ENCODE peak calls at places on chromosomes 2 and 18, in seven cellular contexts. C is adrenal gland; N is cardiac fibroblast; M is neural crest cell; K is neural progenitor cell; Q is CD8-positive, alpha-beta T cell; R is OCI-LY7. G is an unnamed sample.

GRCh38 chr2:40431600-40431955 is 20.3 kb downstream of the SLC8A1 start:
- DNase-seq in C (peak), N (peak), M (no peak), K (no peak), Q (no peak), R (no peak), G (no peak)

GRCh38 chr2:176105727-176106635 is 1.1 kb upstream of the HOXD11 start:
- DNase-seq in C (no peak), N (no peak), M (no peak), K (no peak), Q (no peak), R (no peak), G (no peak)

GRCh38 chr2:118687698-118688097 is 159.8 kb downstream of the EN1 start:
- DNase-seq in C (no peak), N (peak), M (no peak), K (no peak), Q (no peak), R (no peak), G (no peak)

GRCh38 chr2:144137705-144138428 is 382.1 kb downstream of the ZEB2 start:
- DNase-seq in C (no peak), N (no peak), M (no peak), K (peak), Q (no peak), R (no peak), G (no peak)

GRCh38 chr2:237885931-237886701 is 26.7 kb downstream of the RAMP1 start:
- DNase-seq in C (peak), N (peak), M (no peak), K (no peak), Q (no peak), R (no peak), G (no peak)

GRCh38 chr18:45478889-45479288 is 136.4 kb upstream of the SLC14A2 start:
- DNase-seq in C (no peak), N (no peak), M (no peak), K (no peak), Q (no peak), R (no peak), G (no peak)

GRCh38 chr18:23102498-23103260 is 32.6 kb upstream of the CABLES1 start:
- DNase-seq in C (no peak), N (no peak), M (no peak), K (no peak), Q (no peak), R (no peak), G (no peak)

GRCh38 chr2:88060907-88061275 is 5.3 kb upstream of the KRCC1 start:
- DNase-seq in C (no peak), N (no peak), M (no peak), K (no peak), Q (no peak), R (no peak), G (no peak)

GRCh38 chr2:88866756-88867155 is 175.3 kb downstream of the RPIA start:
- DNase-seq in C (no peak), N (peak), M (no peak), K (no peak), Q (no peak), R (peak), G (no peak)

GRCh38 chr18:70454705-70455322 is 166.0 kb downstream of the SOCS6 start:
- DNase-seq in C (no peak), N (peak), M (peak), K (peak), Q (no peak), R (peak), G (no peak)

GRCh38 chr2:223941579-223942277 is 3.4 kb downstream of the WDFY1 start:
- DNase-seq in C (peak), N (peak), M (no peak), K (no peak), Q (no peak), R (no peak), G (no peak)

GRCh38 chr2:130806370-130806769 is 30.3 kb upstream of the ARHGEF4 start:
- DNase-seq in C (no peak), N (no peak), M (no peak), K (no peak), Q (no peak), R (no peak), G (no peak)

GRCh38 chr2:202689459-202689858 is 54.7 kb downstream of the FAM117B start:
- DNase-seq in C (no peak), N (no peak), M (no peak), K (no peak), Q (no peak), R (no peak), G (no peak)

GRCh38 chr2:17646096-17646554 is 105.6 kb downstream of the VSNL1 start:
- DNase-seq in C (peak), N (peak), M (peak), K (peak), Q (no peak), R (peak), G (no peak)

GRCh38 chr2:217922101-217923006 is 80.4 kb downstream of the TNS1 start:
- DNase-seq in C (no peak), N (peak), M (no peak), K (peak), Q (no peak), R (no peak), G (no peak)

GRCh38 chr18:3794537-3795348 is 344.8 kb downstream of the TGIF1 start:
- DNase-seq in C (no peak), N (peak), M (no peak), K (no peak), Q (no peak), R (peak), G (no peak)
- TF ChIP-seq CTCF in C (no peak), N (no peak), M (no peak), K (no peak), Q (no peak), R (peak), G (no peak)

GRCh38 chr2:15797946-15798281 is 142.4 kb upstream of the MYCN start:
- DNase-seq in C (no peak), N (no peak), M (no peak), K (no peak), Q (no peak), R (no peak), G (no peak)
- TF ChIP-seq CTCF in C (no peak), N (no peak), M (no peak), K (no peak), Q (no peak), R (no peak), G (no peak)

GRCh38 chr2:15647622-15648590 is 56.2 kb downstream of the DDX1 start:
- DNase-seq in C (no peak), N (no peak), M (no peak), K (no peak), Q (no peak), R (no peak), G (no peak)
- TF ChIP-seq CTCF in C (no peak), N (no peak), M (no peak), K (no peak), Q (no peak), R (no peak), G (no peak)

GRCh38 chr2:124081154-124081771 is 56.2 kb downstream of the CNTNAP5 start:
- DNase-seq in C (no peak), N (peak), M (no peak), K (no peak), Q (no peak), R (no peak), G (no peak)
- TF ChIP-seq CTCF in C (no peak), N (no peak), M (no peak), K (no peak), Q (no peak), R (no peak), G (no peak)

GRCh38 chr18:55096261-55097026 is 137.2 kb upstream of the CCDC68 start:
- DNase-seq in C (peak), N (peak), M (no peak), K (peak), Q (no peak), R (peak), G (peak)
- TF ChIP-seq CTCF in C (peak), N (peak), M (peak), K (peak), Q (no peak), R (peak), G (no peak)

DNA sequence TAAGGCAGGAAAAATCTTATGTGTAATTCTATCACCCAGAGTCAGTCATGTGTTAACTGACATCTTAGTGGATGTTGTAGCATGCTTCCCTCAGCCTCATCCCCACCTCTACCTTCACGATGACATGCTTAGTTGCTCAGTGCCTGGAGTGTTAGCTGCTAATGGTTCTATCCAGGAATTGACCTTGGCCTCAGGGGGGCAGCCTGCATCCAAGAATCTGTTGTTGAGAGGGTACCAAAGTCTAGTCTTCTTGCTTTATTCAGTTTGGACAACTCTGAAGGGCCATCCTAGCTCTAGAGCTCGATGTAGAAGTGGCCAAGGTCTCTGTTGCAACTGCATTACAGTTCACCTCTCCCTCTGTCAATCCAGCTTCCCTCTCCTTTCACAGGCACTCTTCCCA is 61.2 kb downstream of the ACYP2 start:
- DNase-seq in C (peak), N (peak), M (peak), K (no peak), Q (no peak), R (peak), G (peak)
- TF ChIP-seq CTCF in C (no peak), N (peak), M (peak), K (peak), Q (no peak), R (peak), G (peak)

GRCh38 chr2:15588329-15588919 is 3.2 kb upstream of the DDX1 start:
- DNase-seq in C (peak), N (peak), M (peak), K (peak), Q (no peak), R (peak), G (peak)
- TF ChIP-seq CTCF in C (peak), N (peak), M (peak), K (peak), Q (no peak), R (peak), G (peak)

DNA sequence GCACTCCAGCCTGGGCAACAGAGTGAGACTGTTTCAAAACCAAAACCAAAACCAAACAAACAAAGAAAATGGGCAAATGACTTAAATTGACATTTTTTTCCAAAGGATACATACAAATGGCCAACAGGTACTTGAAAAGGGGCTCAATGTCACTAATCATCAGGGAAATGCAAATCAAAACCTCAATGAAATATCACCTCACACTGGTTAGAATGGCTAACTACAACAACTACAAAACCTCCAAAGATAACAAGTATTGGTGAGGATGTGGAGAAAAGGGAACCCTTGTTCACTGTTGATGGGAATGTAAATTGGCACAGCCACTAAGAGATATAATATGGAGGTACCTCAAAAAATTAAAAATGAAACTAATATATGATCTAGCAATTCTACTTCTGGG is 213.2 kb upstream of the HS6ST1 start:
- DNase-seq in C (no peak), N (no peak), M (no peak), K (no peak), Q (no peak), R (no peak), G (no peak)
- TF ChIP-seq CTCF in C (no peak), N (no peak), M (peak), K (peak), Q (no peak), R (peak), G (no peak)

DNA sequence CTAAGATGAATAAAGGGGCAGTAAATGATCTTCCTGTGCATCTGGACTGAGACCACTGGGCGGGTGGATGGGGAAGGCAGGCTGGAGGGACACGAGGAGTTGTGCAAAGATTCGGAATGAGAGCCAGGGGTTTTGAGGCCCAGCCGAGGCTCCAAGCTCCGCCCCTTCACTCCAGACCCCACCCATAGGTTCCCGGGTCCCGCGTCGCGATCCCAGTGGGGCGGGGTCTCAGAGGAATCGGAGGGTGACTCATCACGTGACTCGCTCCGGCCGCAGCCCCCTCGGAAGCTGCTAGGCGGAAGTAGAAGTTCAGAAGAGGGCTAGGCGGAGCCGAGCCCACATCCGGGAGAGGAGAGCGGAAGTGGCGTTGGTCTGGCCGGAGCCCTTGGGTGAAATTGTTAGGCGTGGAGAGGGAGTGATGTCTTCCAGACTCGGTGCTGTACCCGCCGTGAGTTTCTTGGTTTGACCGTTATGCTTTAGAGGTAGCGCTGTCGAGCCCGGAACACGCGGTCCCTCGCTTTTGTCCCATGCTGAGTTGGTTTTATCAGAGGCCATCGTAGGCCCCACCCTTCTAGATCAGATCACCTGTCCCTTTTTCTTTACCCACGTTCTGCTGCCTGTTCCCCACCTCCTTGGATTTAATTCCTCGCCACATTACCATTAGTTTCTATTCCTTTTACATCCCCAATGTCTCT is at the start of gene ZNF512:
- DNase-seq in C (peak), N (peak), M (peak), K (peak), Q (peak), R (peak), G (peak)
- TF ChIP-seq CTCF in C (no peak), N (no peak), M (no peak), K (peak), Q (no peak), R (peak), G (no peak)